ENCODE peak calls at places on chromosomes 2 and 18, in seven cellular contexts. One of them, this sample, is unnamed.

GRCh38 chr2:37283207-37283606 is 41.4 kb downstream of the PRKD3 start:
- DNase-seq in uterus: no peak
- DNase-seq in adrenal gland: no peak
- DNase-seq in H54: peak; percentile 27
- DNase-seq in Peyer's patch: no peak
- DNase-seq in stomach: no peak
- DNase-seq in esophagus squamous epithelium: no peak
- DNase-seq in this sample: no peak

GRCh38 chr2:203625712-203626111 is 80.7 kb upstream of the CD28 start:
- DNase-seq in adrenal gland: no peak
- DNase-seq in stomach: no peak
- DNase-seq in H54: no peak
- DNase-seq in esophagus squamous epithelium: no peak
- DNase-seq in Peyer's patch: no peak
- DNase-seq in uterus: no peak
- DNase-seq in this sample: no peak

GRCh38 chr18:55252053-55252675 is 292.9 kb upstream of the CCDC68 start:
- DNase-seq in adrenal gland: no peak
- DNase-seq in stomach: no peak
- DNase-seq in Peyer's patch: no peak
- DNase-seq in H54: no peak
- DNase-seq in esophagus squamous epithelium: no peak
- DNase-seq in uterus: no peak
- DNase-seq in this sample: no peak

GRCh38 chr2:183024701-183025100 is 13.6 kb downstream of the NCKAP1 start:
- DNase-seq in uterus: no peak
- DNase-seq in H54: no peak
- DNase-seq in adrenal gland: no peak
- DNase-seq in stomach: no peak
- DNase-seq in esophagus squamous epithelium: no peak
- DNase-seq in Peyer's patch: no peak
- DNase-seq in this sample: no peak

GRCh38 chr2:107777962-107778361 is 48.7 kb upstream of the RGPD4 start:
- DNase-seq in stomach: no peak
- DNase-seq in esophagus squamous epithelium: no peak
- DNase-seq in adrenal gland: no peak
- DNase-seq in Peyer's patch: no peak
- DNase-seq in uterus: no peak
- DNase-seq in H54: no peak
- DNase-seq in this sample: no peak

GRCh38 chr2:177296047-177296446 is 31.5 kb upstream of the NFE2L2 start:
- DNase-seq in adrenal gland: no peak
- DNase-seq in stomach: no peak
- DNase-seq in Peyer's patch: no peak
- DNase-seq in esophagus squamous epithelium: no peak
- DNase-seq in uterus: no peak
- DNase-seq in H54: no peak
- DNase-seq in this sample: no peak

GRCh38 chr2:162840598-162841246 is 2.2 kb upstream of the KCNH7 start:
- DNase-seq in adrenal gland: peak; percentile 45
- DNase-seq in esophagus squamous epithelium: no peak
- DNase-seq in Peyer's patch: no peak
- DNase-seq in stomach: peak; percentile 45
- DNase-seq in uterus: no peak
- DNase-seq in H54: no peak
- DNase-seq in this sample: peak; percentile 77

GRCh38 chr18:67104700-67105284 is 411.7 kb downstream of the DSEL start:
- DNase-seq in Peyer's patch: peak; percentile 75
- DNase-seq in esophagus squamous epithelium: no peak
- DNase-seq in adrenal gland: peak; percentile 68
- DNase-seq in stomach: peak; percentile 65
- DNase-seq in uterus: no peak
- DNase-seq in H54: no peak
- DNase-seq in this sample: peak; percentile 84

GRCh38 chr2:238596571-238597551 is 170.1 kb downstream of the ASB1 start:
- DNase-seq in uterus: peak; percentile 86
- DNase-seq in Peyer's patch: no peak
- DNase-seq in adrenal gland: peak; percentile 86
- DNase-seq in H54: peak; percentile 94
- DNase-seq in stomach: no peak
- DNase-seq in esophagus squamous epithelium: no peak
- DNase-seq in this sample: no peak

GRCh38 chr2:157160131-157160530 is 97.4 kb upstream of the GALNT5 start:
- DNase-seq in stomach: no peak
- DNase-seq in uterus: no peak
- DNase-seq in H54: no peak
- DNase-seq in Peyer's patch: no peak
- DNase-seq in esophagus squamous epithelium: no peak
- DNase-seq in adrenal gland: no peak
- DNase-seq in this sample: no peak

GRCh38 chr18:24031916-24032315 is 17.4 kb downstream of the TTC39C start:
- DNase-seq in H54: no peak
- DNase-seq in Peyer's patch: no peak
- DNase-seq in uterus: no peak
- DNase-seq in adrenal gland: peak; percentile 33
- DNase-seq in esophagus squamous epithelium: no peak
- DNase-seq in stomach: no peak
- DNase-seq in this sample: peak; percentile 52

GRCh38 chr2:109162999-109163398 is 34.0 kb downstream of the SH3RF3 start:
- DNase-seq in Peyer's patch: no peak
- DNase-seq in H54: no peak
- DNase-seq in stomach: peak; percentile 76
- DNase-seq in adrenal gland: peak; percentile 54
- DNase-seq in esophagus squamous epithelium: no peak
- DNase-seq in uterus: peak; percentile 32
- DNase-seq in this sample: no peak

GRCh38 chr18:24214144-24214543 is 75.3 kb downstream of the CABYR start:
- DNase-seq in uterus: no peak
- DNase-seq in Peyer's patch: no peak
- DNase-seq in H54: no peak
- DNase-seq in adrenal gland: no peak
- DNase-seq in stomach: no peak
- DNase-seq in esophagus squamous epithelium: no peak
- DNase-seq in this sample: no peak

GRCh38 chr2:235936493-235936892 is 231.7 kb downstream of the GBX2 start:
- DNase-seq in Peyer's patch: peak; percentile 13
- DNase-seq in esophagus squamous epithelium: no peak
- DNase-seq in stomach: peak; percentile 2
- DNase-seq in uterus: no peak
- DNase-seq in H54: no peak
- DNase-seq in adrenal gland: no peak
- DNase-seq in this sample: no peak

GRCh38 chr18:48713302-48713701 is 174.5 kb downstream of the CTIF start:
- DNase-seq in Peyer's patch: no peak
- DNase-seq in stomach: no peak
- DNase-seq in esophagus squamous epithelium: no peak
- DNase-seq in H54: no peak
- DNase-seq in uterus: peak; percentile 84
- DNase-seq in adrenal gland: peak; percentile 67
- DNase-seq in this sample: peak; percentile 58

GRCh38 chr2:124283090-124283489 is 258.0 kb downstream of the CNTNAP5 start:
- DNase-seq in adrenal gland: no peak
- DNase-seq in Peyer's patch: no peak
- DNase-seq in uterus: no peak
- DNase-seq in stomach: peak; percentile 39
- DNase-seq in H54: no peak
- DNase-seq in esophagus squamous epithelium: no peak
- DNase-seq in this sample: no peak

GRCh38 chr2:224145751-224146355 is 106.8 kb upstream of the SERPINE2 start:
- DNase-seq in H54: peak; percentile 26
- DNase-seq in Peyer's patch: peak; percentile 76
- DNase-seq in esophagus squamous epithelium: no peak
- DNase-seq in adrenal gland: no peak
- DNase-seq in uterus: peak; percentile 17
- DNase-seq in stomach: no peak
- DNase-seq in this sample: no peak

GRCh38 chr18:48866028-48866733 is 84.6 kb downstream of the SMAD7 start:
- DNase-seq in H54: no peak
- DNase-seq in adrenal gland: peak; percentile 86
- DNase-seq in esophagus squamous epithelium: no peak
- DNase-seq in stomach: peak; percentile 84
- DNase-seq in Peyer's patch: no peak
- DNase-seq in uterus: no peak
- DNase-seq in this sample: no peak

GRCh38 chr2:133143649-133144048 is 424.6 kb downstream of the NCKAP5 start:
- DNase-seq in esophagus squamous epithelium: no peak
- DNase-seq in H54: no peak
- DNase-seq in Peyer's patch: no peak
- DNase-seq in adrenal gland: no peak
- DNase-seq in uterus: no peak
- DNase-seq in stomach: no peak
- DNase-seq in this sample: no peak

GRCh38 chr18:28313602-28314001 is 136.7 kb upstream of the CDH2 start:
- DNase-seq in stomach: no peak
- DNase-seq in adrenal gland: no peak
- DNase-seq in H54: no peak
- DNase-seq in Peyer's patch: no peak
- DNase-seq in uterus: no peak
- DNase-seq in esophagus squamous epithelium: no peak
- DNase-seq in this sample: no peak

DNA sequence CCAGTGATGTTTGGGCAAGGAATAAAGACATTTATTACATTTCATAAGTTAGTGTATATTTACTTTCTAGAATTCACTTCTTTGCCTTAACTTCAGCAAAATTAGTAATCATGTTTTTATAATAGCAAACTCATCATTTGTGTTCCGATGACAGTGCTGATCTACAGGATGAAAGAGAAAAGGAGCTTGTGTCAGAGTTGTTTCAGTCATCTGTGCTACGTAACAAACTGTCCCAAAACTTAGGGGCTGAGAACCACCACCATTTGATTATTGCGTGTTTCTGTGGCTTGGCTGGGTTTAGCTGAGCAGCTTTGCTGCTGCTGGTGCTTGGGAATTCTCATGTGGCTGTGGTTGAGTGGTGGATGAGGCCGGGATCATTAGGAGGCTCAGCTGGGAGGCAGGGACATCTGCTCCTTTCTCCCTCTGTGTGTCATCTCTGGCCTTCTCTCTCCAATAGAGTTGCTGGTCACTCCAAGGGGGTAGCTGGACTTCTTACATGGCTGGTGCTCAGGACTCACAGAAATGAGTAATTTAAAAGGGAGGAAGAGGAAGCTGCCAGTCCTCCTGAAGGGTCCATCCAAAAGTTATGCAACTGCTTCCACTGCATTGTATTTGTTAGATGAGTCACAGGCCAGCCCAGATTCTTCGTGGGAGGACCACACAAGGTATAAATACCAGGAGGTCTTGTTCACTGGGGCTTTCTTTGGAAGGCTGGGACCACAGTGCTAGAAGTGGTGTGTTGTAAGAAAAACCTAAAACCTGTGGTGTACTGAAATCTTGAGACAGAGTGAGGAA is 43.4 kb upstream of the HAAO start:
- DNase-seq in H54: peak; percentile 61
- DNase-seq in uterus: peak; percentile 89
- DNase-seq in stomach: no peak
- DNase-seq in adrenal gland: no peak
- DNase-seq in Peyer's patch: peak; percentile 63
- DNase-seq in esophagus squamous epithelium: no peak
- DNase-seq in this sample: peak; percentile 19
- TF ChIP-seq POLR2A in H54: no peak
- TF ChIP-seq POLR2A in uterus: no peak
- TF ChIP-seq POLR2A in stomach: no peak
- TF ChIP-seq POLR2A in adrenal gland: no peak
- TF ChIP-seq POLR2A in Peyer's patch: no peak
- TF ChIP-seq POLR2A in esophagus squamous epithelium: no peak
- TF ChIP-seq POLR2A in this sample: no peak

DNA sequence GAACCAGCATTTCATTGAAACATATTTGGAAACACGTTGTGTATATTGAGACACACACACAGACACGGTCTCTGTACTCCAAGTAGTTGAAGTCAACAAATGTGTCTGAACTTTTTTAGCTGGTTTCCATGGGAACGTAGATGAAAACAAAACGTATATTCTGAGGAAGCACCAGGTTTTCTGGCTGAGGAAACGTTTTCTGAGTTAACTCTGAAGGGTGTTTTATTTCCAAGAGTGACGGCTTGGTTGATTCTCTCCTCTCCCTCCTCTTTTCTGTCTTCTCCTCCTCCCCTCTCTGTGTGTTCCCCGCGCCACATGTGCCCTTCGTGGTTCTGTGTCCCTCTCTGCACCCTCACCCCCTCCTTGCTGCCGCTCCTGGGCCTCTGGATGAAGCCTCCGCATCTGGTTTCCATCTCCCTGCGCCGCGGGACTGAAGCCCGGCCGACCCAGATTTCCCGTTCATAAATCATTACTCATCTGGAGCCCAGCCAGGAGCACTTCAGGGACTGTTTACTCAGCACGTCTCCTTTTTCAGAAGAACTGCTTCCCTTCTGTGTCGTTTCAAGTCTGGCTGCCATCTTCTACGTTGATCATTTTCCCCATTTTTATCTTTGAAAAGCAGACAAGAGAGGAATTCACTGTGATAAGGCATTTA is 122.7 kb downstream of the COL6A3 start:
- DNase-seq in esophagus squamous epithelium: peak; percentile 28
- DNase-seq in uterus: peak; percentile 98
- DNase-seq in stomach: peak; percentile 88
- DNase-seq in Peyer's patch: peak; percentile 90
- DNase-seq in adrenal gland: peak; percentile 97
- DNase-seq in H54: peak; percentile 63
- DNase-seq in this sample: peak; percentile 94
- TF ChIP-seq POLR2A in esophagus squamous epithelium: no peak
- TF ChIP-seq POLR2A in uterus: no peak
- TF ChIP-seq POLR2A in stomach: no peak
- TF ChIP-seq POLR2A in Peyer's patch: no peak
- TF ChIP-seq POLR2A in adrenal gland: no peak
- TF ChIP-seq POLR2A in H54: no peak
- TF ChIP-seq POLR2A in this sample: no peak

GRCh38 chr2:213011505-213011904 is 139.9 kb downstream of the IKZF2 start:
- DNase-seq in stomach: no peak
- DNase-seq in esophagus squamous epithelium: no peak
- DNase-seq in adrenal gland: no peak
- DNase-seq in uterus: no peak
- DNase-seq in H54: no peak
- DNase-seq in Peyer's patch: no peak
- DNase-seq in this sample: no peak
- TF ChIP-seq POLR2A in stomach: no peak
- TF ChIP-seq POLR2A in esophagus squamous epithelium: no peak
- TF ChIP-seq POLR2A in adrenal gland: no peak
- TF ChIP-seq POLR2A in uterus: no peak
- TF ChIP-seq POLR2A in H54: no peak
- TF ChIP-seq POLR2A in Peyer's patch: no peak
- TF ChIP-seq POLR2A in this sample: no peak

DNA sequence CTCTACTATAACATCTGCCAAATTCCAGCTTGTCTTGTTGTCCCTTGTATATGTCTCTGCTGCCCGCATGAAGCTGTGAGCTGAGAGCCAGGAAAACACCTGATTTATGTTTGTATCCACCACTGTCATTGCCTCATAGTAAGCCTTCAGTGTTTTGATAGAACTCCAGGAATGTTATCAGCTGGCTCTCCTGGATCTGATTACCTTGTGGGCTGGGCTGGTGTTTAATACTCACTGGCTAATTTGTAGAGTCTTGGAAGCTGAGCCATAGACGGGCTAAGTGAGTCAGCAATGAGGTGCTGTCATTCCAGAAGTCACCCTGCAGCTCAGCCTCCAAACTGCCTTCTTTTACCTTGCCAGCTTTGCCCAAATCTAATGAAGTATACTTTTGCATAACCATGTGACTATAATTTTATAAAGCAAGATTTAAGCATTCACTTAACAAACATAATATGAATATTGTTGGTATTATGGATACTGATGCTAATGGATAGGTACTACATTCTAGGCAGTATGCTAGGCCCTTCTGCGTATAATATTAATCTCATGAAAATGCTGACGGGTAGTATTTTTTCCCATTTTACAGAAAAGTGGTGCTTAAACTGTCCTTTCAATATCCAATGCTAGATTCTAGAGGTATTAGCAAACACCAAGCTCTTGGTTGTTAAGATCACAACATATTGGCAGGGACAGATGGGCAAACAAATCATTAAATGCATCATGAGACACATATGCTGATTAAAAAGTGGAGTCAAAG is 62.7 kb upstream of the GATA6 start:
- DNase-seq in adrenal gland: peak; percentile 63
- DNase-seq in uterus: no peak
- DNase-seq in Peyer's patch: peak; percentile 77
- DNase-seq in H54: peak; percentile 6
- DNase-seq in stomach: peak; percentile 62
- DNase-seq in esophagus squamous epithelium: no peak
- DNase-seq in this sample: no peak
- TF ChIP-seq POLR2A in adrenal gland: no peak
- TF ChIP-seq POLR2A in uterus: no peak
- TF ChIP-seq POLR2A in Peyer's patch: no peak
- TF ChIP-seq POLR2A in H54: no peak
- TF ChIP-seq POLR2A in stomach: no peak
- TF ChIP-seq POLR2A in esophagus squamous epithelium: no peak
- TF ChIP-seq POLR2A in this sample: no peak